ENCODE peak calls at places on chromosomes 13 and 19, in eight cellular contexts. One of them, this sample, is unnamed. For H3K4me1, the result is how much of the 10 kb centered on the place peaks cover.

GRCh38 chr13:52047463-52047862 is 23.0 kb downstream of the UTP14C start:
- DNase-seq in K562: no peak
- DNase-seq in ovary: no peak
- DNase-seq in tibial nerve: no peak
- DNase-seq in upper lobe of left lung: no peak
- DNase-seq in HepG2: no peak
- DNase-seq in esophagus muscularis mucosa: no peak
- DNase-seq in transverse colon: no peak
- DNase-seq in this sample: no peak

GRCh38 chr19:45107621-45108170 is 14.7 kb downstream of the PPP1R37 start:
- DNase-seq in ovary: no peak
- DNase-seq in esophagus muscularis mucosa: no peak
- DNase-seq in transverse colon: no peak
- DNase-seq in tibial nerve: no peak
- DNase-seq in upper lobe of left lung: no peak
- DNase-seq in K562: no peak
- DNase-seq in HepG2: no peak
- DNase-seq in this sample: no peak

GRCh38 chr19:45395524-45396388 is 9.1 kb downstream of the PPP1R13L start:
- DNase-seq in K562: no peak
- DNase-seq in tibial nerve: no peak
- DNase-seq in transverse colon: no peak
- DNase-seq in HepG2: no peak
- DNase-seq in esophagus muscularis mucosa: no peak
- DNase-seq in upper lobe of left lung: no peak
- DNase-seq in ovary: no peak
- DNase-seq in this sample: no peak

GRCh38 chr19:51364200-51365106 is 1.7 kb downstream of the ETFB start:
- DNase-seq in transverse colon: no peak
- DNase-seq in K562: no peak
- DNase-seq in upper lobe of left lung: no peak
- DNase-seq in esophagus muscularis mucosa: no peak
- DNase-seq in tibial nerve: no peak
- DNase-seq in HepG2: peak
- DNase-seq in ovary: no peak
- DNase-seq in this sample: no peak

GRCh38 chr13:74288361-74288911 is 154.2 kb upstream of the KLF12 start:
- DNase-seq in upper lobe of left lung: peak
- DNase-seq in K562: no peak
- DNase-seq in HepG2: no peak
- DNase-seq in ovary: peak
- DNase-seq in transverse colon: peak
- DNase-seq in tibial nerve: no peak
- DNase-seq in esophagus muscularis mucosa: no peak
- DNase-seq in this sample: peak

GRCh38 chr19:39307822-39308530 is 11.8 kb downstream of the IFNL1 start:
- DNase-seq in tibial nerve: no peak
- DNase-seq in esophagus muscularis mucosa: no peak
- DNase-seq in K562: peak
- DNase-seq in ovary: no peak
- DNase-seq in HepG2: no peak
- DNase-seq in upper lobe of left lung: no peak
- DNase-seq in transverse colon: no peak
- DNase-seq in this sample: peak

GRCh38 chr19:38020331-38020730 is 113.3 kb downstream of the SIPA1L3 start:
- DNase-seq in HepG2: no peak
- DNase-seq in K562: no peak
- DNase-seq in transverse colon: no peak
- DNase-seq in upper lobe of left lung: peak
- DNase-seq in tibial nerve: no peak
- DNase-seq in esophagus muscularis mucosa: no peak
- DNase-seq in ovary: no peak
- DNase-seq in this sample: no peak

GRCh38 chr13:59422646-59423045 is 741.1 kb downstream of the DIAPH3 start:
- DNase-seq in esophagus muscularis mucosa: no peak
- DNase-seq in HepG2: no peak
- DNase-seq in upper lobe of left lung: no peak
- DNase-seq in ovary: no peak
- DNase-seq in tibial nerve: no peak
- DNase-seq in K562: no peak
- DNase-seq in transverse colon: no peak
- DNase-seq in this sample: no peak

GRCh38 chr13:45325806-45326205 is 15.2 kb downstream of the TPT1 start:
- DNase-seq in upper lobe of left lung: peak
- DNase-seq in transverse colon: no peak
- DNase-seq in HepG2: peak
- DNase-seq in tibial nerve: peak
- DNase-seq in ovary: peak
- DNase-seq in esophagus muscularis mucosa: no peak
- DNase-seq in K562: no peak
- DNase-seq in this sample: no peak

GRCh38 chr19:17519967-17520366 is 8.5 kb downstream of the PGLS start:
- DNase-seq in ovary: no peak
- DNase-seq in HepG2: no peak
- DNase-seq in esophagus muscularis mucosa: no peak
- DNase-seq in upper lobe of left lung: no peak
- DNase-seq in transverse colon: no peak
- DNase-seq in tibial nerve: no peak
- DNase-seq in K562: no peak
- DNase-seq in this sample: no peak

DNA sequence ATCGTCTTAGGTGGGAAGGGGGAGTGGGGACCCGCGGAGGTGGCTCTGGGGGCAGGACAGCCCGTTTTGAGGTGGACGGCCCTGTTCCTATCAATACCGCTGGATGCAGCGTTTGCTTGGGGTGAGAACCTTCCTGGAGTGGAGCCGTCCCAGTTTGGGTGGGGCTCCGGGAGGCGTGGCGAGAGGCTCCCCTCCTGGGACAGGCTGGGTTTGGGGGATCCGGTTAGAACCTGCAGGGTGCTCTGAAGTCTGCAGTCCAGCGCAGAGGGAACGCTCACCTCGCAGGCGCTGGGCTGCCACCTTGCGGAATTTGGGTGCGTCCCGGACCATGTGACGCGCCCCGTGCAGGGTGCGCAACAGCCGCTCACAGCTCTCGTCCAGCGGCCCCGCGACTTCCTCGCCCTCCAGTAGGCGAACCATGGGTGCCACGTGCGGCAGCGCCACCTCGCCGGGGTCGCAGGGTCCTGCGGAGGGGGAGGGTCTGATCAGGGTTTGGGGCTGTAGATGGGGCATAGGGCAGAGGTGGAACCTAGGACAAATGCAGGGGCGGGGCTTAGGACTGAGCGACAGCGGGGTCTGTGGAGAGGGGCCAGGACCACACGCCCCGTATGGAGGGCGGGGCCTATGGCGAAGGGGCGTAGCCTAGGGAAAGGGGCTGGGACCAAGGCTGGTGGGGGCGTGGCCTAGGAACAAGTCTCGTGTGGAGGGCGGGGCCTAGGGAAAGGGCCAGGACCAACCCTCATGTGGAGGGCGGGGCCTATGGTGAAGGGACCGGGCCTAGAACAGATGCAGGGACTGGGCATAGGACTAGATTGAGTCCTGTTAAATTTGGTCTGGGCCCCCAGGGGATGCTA is 13.8 kb downstream of the SH2D3A start:
- DNase-seq in transverse colon: peak
- DNase-seq in tibial nerve: peak
- DNase-seq in upper lobe of left lung: peak
- DNase-seq in esophagus muscularis mucosa: peak
- DNase-seq in ovary: peak
- DNase-seq in HepG2: peak
- DNase-seq in K562: peak
- DNase-seq in this sample: peak
- TF ChIP-seq CTCF in transverse colon: peak
- TF ChIP-seq CTCF in tibial nerve: peak
- TF ChIP-seq CTCF in upper lobe of left lung: peak
- TF ChIP-seq CTCF in esophagus muscularis mucosa: peak
- TF ChIP-seq CTCF in ovary: peak
- TF ChIP-seq CTCF in HepG2: peak
- TF ChIP-seq CTCF in K562: peak
- TF ChIP-seq CTCF in this sample: peak

GRCh38 chr13:111117961-111118360 is 2.9 kb downstream of the ARHGEF7 start:
- DNase-seq in tibial nerve: no peak
- DNase-seq in esophagus muscularis mucosa: peak
- DNase-seq in K562: no peak
- DNase-seq in ovary: no peak
- DNase-seq in upper lobe of left lung: no peak
- DNase-seq in HepG2: no peak
- DNase-seq in transverse colon: no peak
- DNase-seq in this sample: no peak

GRCh38 chr13:111115051-111115840 is at the start of gene ARHGEF7:
- DNase-seq in ovary: peak
- DNase-seq in K562: peak
- DNase-seq in HepG2: no peak
- DNase-seq in transverse colon: no peak
- DNase-seq in upper lobe of left lung: no peak
- DNase-seq in tibial nerve: no peak
- DNase-seq in esophagus muscularis mucosa: peak
- DNase-seq in this sample: no peak

GRCh38 chr13:111117289-111117688 is 2.2 kb downstream of the ARHGEF7 start:
- DNase-seq in tibial nerve: no peak
- DNase-seq in ovary: no peak
- DNase-seq in transverse colon: no peak
- DNase-seq in K562: no peak
- DNase-seq in esophagus muscularis mucosa: no peak
- DNase-seq in HepG2: no peak
- DNase-seq in upper lobe of left lung: no peak
- DNase-seq in this sample: no peak

GRCh38 chr13:111115841-111116500 is 861 bp downstream of the ARHGEF7 start:
- DNase-seq in tibial nerve: peak
- DNase-seq in esophagus muscularis mucosa: peak
- DNase-seq in K562: no peak
- DNase-seq in transverse colon: peak
- DNase-seq in ovary: peak
- DNase-seq in HepG2: peak
- DNase-seq in upper lobe of left lung: no peak
- DNase-seq in this sample: no peak

GRCh38 chr13:111116830-111117229 is 1.7 kb downstream of the ARHGEF7 start:
- DNase-seq in HepG2: no peak
- DNase-seq in tibial nerve: no peak
- DNase-seq in esophagus muscularis mucosa: no peak
- DNase-seq in upper lobe of left lung: no peak
- DNase-seq in K562: no peak
- DNase-seq in ovary: no peak
- DNase-seq in transverse colon: no peak
- DNase-seq in this sample: no peak
- H3K4me1 ChIP-seq in HepG2: under half
- H3K4me1 ChIP-seq in tibial nerve: under half
- H3K4me1 ChIP-seq in esophagus muscularis mucosa: under half
- H3K4me1 ChIP-seq in upper lobe of left lung: under half
- H3K4me1 ChIP-seq in K562: under half
- H3K4me1 ChIP-seq in ovary: under half
- H3K4me1 ChIP-seq in transverse colon: under half
- H3K4me1 ChIP-seq in this sample: under half

DNA sequence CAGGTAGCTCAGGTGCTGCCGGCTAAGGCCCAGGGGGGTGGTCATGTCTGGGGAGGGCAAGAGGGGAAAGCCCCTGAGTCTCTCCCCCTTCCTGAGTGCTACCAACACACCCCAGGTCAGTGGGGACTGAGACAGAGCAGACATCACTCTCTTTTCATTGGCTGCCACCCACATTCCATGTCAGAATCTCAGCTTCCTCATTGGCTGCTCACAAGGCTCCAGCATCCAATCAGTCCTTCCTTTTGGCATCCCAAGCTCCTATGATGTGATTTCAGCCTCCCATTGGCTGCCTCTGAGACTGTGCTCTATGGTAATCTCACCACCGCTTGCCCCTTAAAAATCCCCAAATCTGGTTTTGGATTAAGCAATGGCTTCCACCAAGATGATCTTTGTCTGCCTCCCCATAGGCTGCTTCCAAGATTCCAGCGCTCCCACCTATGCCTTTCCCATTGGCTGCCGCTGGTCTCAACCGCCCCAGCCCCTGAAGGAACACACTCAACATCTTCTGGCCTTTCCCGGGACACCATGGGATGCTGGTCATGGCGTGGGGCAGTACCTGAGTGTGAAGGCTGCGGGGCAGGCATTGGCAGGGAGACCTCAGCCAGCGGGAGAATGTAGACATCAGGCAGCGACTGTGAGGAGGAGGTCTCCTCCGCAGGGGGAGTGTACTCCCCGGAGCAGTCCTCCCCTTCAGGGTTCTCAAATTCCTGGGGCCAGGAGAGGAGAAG is 2.0 kb downstream of the LMTK3 start:
- DNase-seq in HepG2: no peak
- DNase-seq in tibial nerve: no peak
- DNase-seq in upper lobe of left lung: no peak
- DNase-seq in transverse colon: no peak
- DNase-seq in K562: peak
- DNase-seq in esophagus muscularis mucosa: no peak
- DNase-seq in ovary: no peak
- DNase-seq in this sample: no peak
- TF ChIP-seq EP300 in HepG2: no peak
- TF ChIP-seq EP300 in tibial nerve: no peak
- TF ChIP-seq EP300 in upper lobe of left lung: no peak
- TF ChIP-seq EP300 in transverse colon: no peak
- TF ChIP-seq EP300 in K562: no peak
- TF ChIP-seq EP300 in esophagus muscularis mucosa: no peak
- TF ChIP-seq EP300 in ovary: no peak
- TF ChIP-seq EP300 in this sample: no peak

GRCh38 chr19:5996598-5997320 is 18.8 kb upstream of the RANBP3 start:
- DNase-seq in K562: no peak
- DNase-seq in tibial nerve: no peak
- DNase-seq in HepG2: no peak
- DNase-seq in transverse colon: no peak
- DNase-seq in ovary: peak
- DNase-seq in upper lobe of left lung: no peak
- DNase-seq in esophagus muscularis mucosa: no peak
- DNase-seq in this sample: no peak

GRCh38 chr19:5999693-6000092 is 21.8 kb upstream of the RANBP3 start:
- DNase-seq in ovary: no peak
- DNase-seq in esophagus muscularis mucosa: no peak
- DNase-seq in HepG2: no peak
- DNase-seq in tibial nerve: no peak
- DNase-seq in K562: no peak
- DNase-seq in transverse colon: no peak
- DNase-seq in upper lobe of left lung: no peak
- DNase-seq in this sample: no peak

GRCh38 chr19:5996102-5996501 is 18.2 kb upstream of the RANBP3 start:
- DNase-seq in upper lobe of left lung: no peak
- DNase-seq in K562: peak
- DNase-seq in esophagus muscularis mucosa: no peak
- DNase-seq in transverse colon: no peak
- DNase-seq in ovary: no peak
- DNase-seq in HepG2: no peak
- DNase-seq in tibial nerve: no peak
- DNase-seq in this sample: no peak

GRCh38 chr19:5995606-5996005 is 17.7 kb upstream of the RANBP3 start:
- DNase-seq in K562: no peak
- DNase-seq in upper lobe of left lung: no peak
- DNase-seq in tibial nerve: no peak
- DNase-seq in transverse colon: no peak
- DNase-seq in esophagus muscularis mucosa: no peak
- DNase-seq in HepG2: no peak
- DNase-seq in ovary: no peak
- DNase-seq in this sample: no peak

DNA sequence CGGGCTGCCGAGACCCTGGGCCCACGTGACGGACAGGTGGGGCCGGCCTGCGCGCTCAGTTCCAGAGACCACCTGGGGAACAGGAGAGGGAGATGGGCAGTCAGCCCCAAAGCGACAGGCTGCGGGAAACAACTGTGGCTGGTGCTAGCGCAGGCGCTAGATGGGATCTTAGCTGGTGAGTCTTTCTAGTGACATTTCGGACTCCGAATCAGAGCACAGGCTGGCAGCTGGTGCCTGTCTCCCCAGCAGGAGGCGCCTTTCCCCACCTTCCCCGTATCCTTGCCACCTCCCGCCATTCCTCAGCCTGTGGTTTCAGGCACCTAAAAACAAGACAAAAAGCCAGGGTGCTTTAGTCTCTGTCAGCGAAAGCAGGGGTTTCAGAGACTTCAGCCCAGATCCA is 19.4 kb upstream of the RANBP3 start:
- DNase-seq in esophagus muscularis mucosa: no peak
- DNase-seq in HepG2: no peak
- DNase-seq in ovary: no peak
- DNase-seq in K562: no peak
- DNase-seq in upper lobe of left lung: no peak
- DNase-seq in tibial nerve: no peak
- DNase-seq in transverse colon: no peak
- DNase-seq in this sample: no peak
- TF ChIP-seq CTCF in esophagus muscularis mucosa: no peak
- TF ChIP-seq CTCF in HepG2: peak
- TF ChIP-seq CTCF in ovary: no peak
- TF ChIP-seq CTCF in K562: no peak
- TF ChIP-seq CTCF in upper lobe of left lung: no peak
- TF ChIP-seq CTCF in tibial nerve: no peak
- TF ChIP-seq CTCF in transverse colon: no peak
- TF ChIP-seq CTCF in this sample: no peak

This sample was measured in sigmoid colon.